ENCODE peak calls at places on chromosomes 1 and 21, in seven cellular contexts. N is GM23248, J is adipocyte, K is kidney, P is neuronal stem cell, V is endothelial cell of umbilical vein, D is PC-3. G is an unnamed sample. For H3K36me3, the result is how much of the 10 kb centered on the place peaks cover.

GRCh38 chr1:43975249-43975961 is 645 bp downstream of the ATP6V0B start:
- DNase-seq in J (peak), K (peak), V (peak), D (no peak), P (no peak), N (peak), G (peak)

GRCh38 chr1:46447499-46448108 is 42.0 kb upstream of the DMBX1 start:
- DNase-seq in P (no peak), J (no peak), K (no peak), V (no peak), D (no peak), N (no peak), G (no peak)

GRCh38 chr1:201503397-201504176 is 3.3 kb downstream of the CSRP1 start:
- DNase-seq in N (peak), V (peak), J (peak), K (peak), D (peak), P (no peak), G (peak)

GRCh38 chr21:38478782-38479181 is 19.5 kb downstream of the ERG start:
- DNase-seq in N (peak), D (no peak), V (no peak), K (no peak), J (no peak), P (no peak), G (no peak)

GRCh38 chr1:26524181-26524580 is 5.4 kb upstream of the RPS6KA1 start:
- DNase-seq in J (no peak), K (no peak), D (peak), P (no peak), V (no peak), N (no peak), G (no peak)

GRCh38 chr1:43227138-43227836 is 42.5 kb upstream of the TMEM125 start:
- DNase-seq in P (peak), D (peak), K (peak), V (peak), N (peak), J (peak), G (peak)

GRCh38 chr1:100100202-100100601 is 32.5 kb downstream of the SASS6 start:
- DNase-seq in V (no peak), J (peak), D (no peak), K (no peak), N (peak), P (no peak), G (no peak)

GRCh38 chr1:212035835-212036605 is 472 bp downstream of the DTL start:
- DNase-seq in P (no peak), J (no peak), V (peak), D (no peak), K (no peak), N (no peak), G (no peak)

GRCh38 chr1:70382682-70383081 is 28.2 kb upstream of the ANKRD13C start:
- DNase-seq in N (no peak), J (no peak), D (no peak), K (no peak), V (no peak), P (no peak), G (no peak)

GRCh38 chr1:231724876-231725647 is 98.5 kb downstream of the DISC1 start:
- DNase-seq in K (no peak), V (peak), D (peak), J (peak), P (peak), N (peak), G (peak)

GRCh38 chr1:229839800-229840199 is 213.8 kb downstream of the URB2 start:
- DNase-seq in N (no peak), J (no peak), D (no peak), P (no peak), V (no peak), K (no peak), G (no peak)

GRCh38 chr1:43313771-43314170 is 13.0 kb downstream of the TIE1 start:
- DNase-seq in P (no peak), D (no peak), N (no peak), V (no peak), K (no peak), J (no peak), G (no peak)

GRCh38 chr21:41605178-41605933 is 97.4 kb upstream of the TMPRSS2 start:
- DNase-seq in D (peak), N (no peak), P (no peak), J (no peak), K (no peak), V (no peak), G (peak)

GRCh38 chr1:16135501-16135900 is 20.4 kb downstream of the EPHA2 start:
- DNase-seq in K (no peak), D (no peak), J (no peak), V (no peak), N (no peak), P (no peak), G (no peak)

GRCh38 chr1:39995973-39996393 is 41.0 kb downstream of the MFSD2A start:
- DNase-seq in D (no peak), K (no peak), J (no peak), N (no peak), V (no peak), P (no peak), G (peak)

GRCh38 chr21:37263827-37264226 is 3.3 kb downstream of the VPS26C start:
- DNase-seq in P (no peak), J (no peak), D (no peak), K (no peak), N (peak), V (no peak), G (no peak)

GRCh38 chr1:234311414-234311813 is 61.8 kb upstream of the COA6 start:
- DNase-seq in V (no peak), J (no peak), D (no peak), K (no peak), N (no peak), P (no peak), G (no peak)

GRCh38 chr1:27967106-27967883 is 7.5 kb downstream of the XKR8 start:
- DNase-seq in P (no peak), J (no peak), V (no peak), N (no peak), K (peak), D (no peak), G (no peak)

GRCh38 chr1:27963393-27963792 is 3.6 kb downstream of the XKR8 start:
- DNase-seq in K (peak), D (no peak), P (no peak), V (no peak), N (no peak), J (no peak), G (no peak)

GRCh38 chr1:27968692-27969091 is 8.9 kb downstream of the XKR8 start:
- DNase-seq in K (no peak), V (no peak), J (peak), N (peak), P (no peak), D (peak), G (no peak)

GRCh38 chr1:27967884-27968466 is 8.2 kb downstream of the XKR8 start:
- DNase-seq in P (no peak), V (no peak), N (peak), K (no peak), D (no peak), J (no peak), G (no peak)

GRCh38 chr1:27966402-27967105 is 6.8 kb downstream of the XKR8 start:
- DNase-seq in P (no peak), D (peak), V (no peak), N (no peak), K (peak), J (no peak), G (peak)
- H3K9ac ChIP-seq in P (no peak), D (peak), V (no peak), N (no peak), K (no peak), J (no peak), G (no peak)

DNA sequence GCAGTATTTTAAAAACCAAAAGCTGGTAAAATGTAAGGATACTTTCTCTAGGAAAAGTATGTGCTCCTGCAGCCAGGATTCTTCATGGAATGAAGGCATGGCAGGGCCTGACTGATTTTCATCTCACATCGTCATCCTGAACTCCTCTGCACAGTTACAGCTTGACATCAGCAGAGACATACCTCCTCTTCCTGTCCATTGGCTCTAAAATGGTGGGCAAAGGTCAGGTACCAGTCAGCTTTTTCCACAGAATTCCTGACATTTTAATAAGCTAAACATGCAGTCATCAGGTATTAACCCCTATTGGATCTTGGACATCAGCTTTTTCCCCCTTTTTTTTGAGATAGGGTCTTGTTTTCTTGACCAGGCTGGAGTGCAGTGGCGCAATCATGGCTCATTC is 5.8 kb downstream of the PCNT start:
- DNase-seq in V (no peak), K (peak), N (no peak), P (no peak), D (no peak), J (no peak), G (no peak)
- H3K36me3 ChIP-seq in V (under half), K (under half), N (under half), P (under half), D (half or more), J (under half), G (half or more)

GRCh38 chr1:117672756-117673155 is 66.9 kb downstream of the TENT5C start:
- DNase-seq in P (no peak), N (no peak), K (no peak), J (no peak), V (no peak), D (no peak), G (no peak)
- H3K9ac ChIP-seq in P (no peak), N (no peak), K (no peak), J (no peak), V (no peak), D (no peak), G (no peak)

GRCh38 chr1:68218485-68218884 is 13.8 kb downstream of the WLS start:
- DNase-seq in V (no peak), P (no peak), J (no peak), N (no peak), D (no peak), K (no peak), G (peak)
- H3K36me3 ChIP-seq in V (under half), P (under half), J (under half), N (under half), D (under half), K (under half), G (under half)

GRCh38 chr1:109385417-109385816 is 12.3 kb downstream of the SORT1 start:
- DNase-seq in J (peak), P (no peak), N (no peak), D (no peak), V (no peak), K (no peak), G (no peak)

GRCh38 chr1:109383087-109383779 is 14.5 kb downstream of the SORT1 start:
- DNase-seq in N (no peak), V (no peak), K (no peak), D (no peak), P (no peak), J (no peak), G (peak)

GRCh38 chr1:109386054-109386717 is 11.5 kb downstream of the SORT1 start:
- DNase-seq in J (no peak), N (no peak), P (no peak), D (no peak), K (no peak), V (no peak), G (no peak)

GRCh38 chr1:109381573-109381972 is 16.1 kb downstream of the SORT1 start:
- DNase-seq in P (no peak), K (no peak), D (no peak), J (no peak), N (no peak), V (no peak), G (no peak)

DNA sequence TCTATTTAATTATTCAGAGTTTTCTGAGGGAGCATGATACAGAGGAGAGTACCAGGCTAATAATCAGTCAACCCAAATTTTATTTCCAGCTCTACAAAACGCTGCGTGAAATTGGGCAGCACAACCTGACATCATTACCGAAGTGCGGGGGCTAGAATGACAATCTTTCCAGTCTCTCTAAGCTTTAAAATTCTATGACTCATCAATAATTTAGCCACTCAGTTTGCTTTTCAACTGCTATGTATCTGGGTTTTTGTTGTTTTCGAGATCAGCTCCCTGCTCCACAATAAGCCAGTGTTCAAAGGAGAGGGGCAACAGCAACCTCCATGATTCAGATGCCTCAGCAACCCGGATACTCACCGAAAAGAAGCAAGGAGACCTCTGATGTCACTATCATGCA is 13.9 kb downstream of the SORT1 start:
- DNase-seq in K (no peak), P (no peak), N (peak), D (no peak), V (no peak), J (no peak), G (no peak)
- H3K9ac ChIP-seq in K (no peak), P (no peak), N (no peak), D (no peak), V (no peak), J (peak), G (no peak)

GRCh38 chr1:206978259-206978658 is 8.0 kb upstream of the FCAMR start:
- DNase-seq in N (no peak), V (no peak), P (no peak), D (no peak), K (no peak), J (no peak), G (no peak)
- H3K36me3 ChIP-seq in N (under half), V (under half), P (under half), D (under half), K (under half), J (under half), G (under half)

GRCh38 chr1:29197993-29198392 is 16.3 kb upstream of the SRSF4 start:
- DNase-seq in P (no peak), D (no peak), V (no peak), K (no peak), J (no peak), N (no peak), G (no peak)

GRCh38 chr1:29202584-29203340 is 21.1 kb upstream of the SRSF4 start:
- DNase-seq in N (peak), P (peak), D (peak), K (peak), J (peak), V (peak), G (peak)

GRCh38 chr1:29200905-29201594 is 19.4 kb upstream of the SRSF4 start:
- DNase-seq in D (no peak), J (peak), V (no peak), P (no peak), N (peak), K (no peak), G (no peak)

GRCh38 chr1:29202053-29202452 is 20.4 kb upstream of the SRSF4 start:
- DNase-seq in V (no peak), K (no peak), D (no peak), P (no peak), J (no peak), N (peak), G (no peak)

DNA sequence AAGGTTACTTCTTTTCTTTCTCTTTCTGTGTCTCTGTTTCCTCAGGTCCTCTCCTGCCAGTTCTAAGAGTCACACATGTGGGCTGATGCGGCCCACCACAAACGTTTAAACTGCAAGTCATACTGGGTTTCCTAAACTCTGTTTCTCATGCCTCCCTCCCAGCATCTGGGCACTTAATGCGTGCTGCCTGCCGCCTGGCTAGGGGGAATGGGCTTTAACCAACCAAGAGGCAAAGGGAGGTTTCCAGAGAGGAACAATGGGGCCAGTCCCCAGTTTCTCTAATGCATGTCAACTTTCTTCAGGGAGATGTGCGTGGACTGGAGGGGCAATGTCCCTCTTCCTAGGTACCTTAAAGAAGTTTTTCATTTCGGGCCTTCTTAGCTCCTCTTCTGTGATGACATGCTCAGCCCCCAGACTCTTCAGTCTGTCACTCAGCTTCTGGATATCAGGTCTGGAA is 19.9 kb upstream of the SRSF4 start:
- DNase-seq in J (no peak), V (no peak), K (no peak), N (no peak), P (no peak), D (no peak), G (no peak)
- H3K9ac ChIP-seq in J (peak), V (no peak), K (no peak), N (peak), P (no peak), D (no peak), G (no peak)

G was measured in endodermal cell.